ENCODE peak calls at places on chromosomes 5 and 9, in eight cellular contexts. U, L, A, P, S, X, J and H are unnamed samples.

GRCh38 chr5:79236970-79237734 is 1.2 kb downstream of the JMY start:
- DNase-seq in X (peak; percentile 45), L (peak; percentile 56), P (peak; percentile 61), S (peak; percentile 50), U (peak; percentile 56), J (peak; percentile 60), A (no peak), H (no peak)

GRCh38 chr5:38467353-38468040 is 88.9 kb downstream of the LIFR start:
- DNase-seq in J (no peak), L (no peak), S (peak; percentile 59), X (peak; percentile 56), P (no peak), U (no peak), A (no peak), H (peak; percentile 92)

GRCh38 chr5:42555797-42556196 is 132.6 kb downstream of the GHR start:
- DNase-seq in J (no peak), L (peak; percentile 41), X (no peak), S (peak; percentile 6), U (no peak), P (no peak), A (no peak), H (no peak)

GRCh38 chr9:104866186-104866585 is 61.8 kb downstream of the ABCA1 start:
- DNase-seq in X (peak; percentile 68), P (no peak), U (no peak), L (no peak), J (no peak), A (no peak), S (peak; percentile 86), H (no peak)

GRCh38 chr5:123719004-123719403 is 207.0 kb downstream of the CSNK1G3 start:
- DNase-seq in X (peak; percentile 65), S (peak; percentile 52), P (no peak), J (peak; percentile 11), A (no peak), U (no peak), L (no peak), H (no peak)

GRCh38 chr9:16028516-16028915 is 475.7 kb downstream of the CCDC171 start:
- DNase-seq in U (no peak), S (no peak), L (no peak), A (no peak), P (no peak), X (peak; percentile 44), J (no peak), H (no peak)

GRCh38 chr9:68920921-68921320 is 93.0 kb downstream of the PRKACG start:
- DNase-seq in S (no peak), J (no peak), P (no peak), U (no peak), A (no peak), X (no peak), L (no peak), H (no peak)

GRCh38 chr5:36720688-36721087 is 114.3 kb downstream of the SLC1A3 start:
- DNase-seq in X (no peak), U (no peak), J (no peak), L (no peak), A (no peak), S (no peak), P (no peak), H (no peak)

GRCh38 chr5:38670878-38671277 is 114.4 kb upstream of the LIFR start:
- DNase-seq in A (peak; percentile 27), U (no peak), X (no peak), J (no peak), S (peak; percentile 61), P (no peak), L (no peak), H (no peak)

GRCh38 chr9:5425006-5425628 is 12.6 kb downstream of the PLGRKT start:
- DNase-seq in U (no peak), S (peak; percentile 54), P (no peak), J (peak; percentile 75), X (no peak), L (no peak), A (no peak), H (no peak)

GRCh38 chr9:2859776-2860379 is 16.0 kb upstream of the PUM3 start:
- DNase-seq in P (peak; percentile 69), X (peak; percentile 57), S (peak; percentile 72), J (peak; percentile 89), U (peak; percentile 67), A (no peak), L (no peak), H (no peak)

GRCh38 chr9:11312976-11313375 is 700.2 kb upstream of the PTPRD start:
- DNase-seq in A (no peak), L (no peak), P (peak; percentile 24), U (no peak), J (no peak), S (no peak), X (no peak), H (no peak)

GRCh38 chr5:119356384-119357188 is 767 bp downstream of the TNFAIP8 start:
- DNase-seq in L (no peak), J (no peak), U (no peak), S (peak; percentile 18), A (no peak), X (no peak), P (no peak), H (no peak)

GRCh38 chr5:169280286-169280685 is 20.7 kb downstream of the SLIT3 start:
- DNase-seq in S (no peak), A (no peak), U (no peak), P (no peak), J (no peak), X (no peak), L (no peak), H (no peak)

GRCh38 chr5:130616161-130616560 is 548.9 kb downstream of the HINT1 start:
- DNase-seq in S (peak; percentile 9), X (no peak), U (no peak), J (no peak), L (no peak), P (no peak), A (no peak), H (no peak)

GRCh38 chr5:116084231-116084630 is 594 bp upstream of the COMMD10 start:
- DNase-seq in X (peak; percentile 29), P (peak; percentile 22), A (no peak), L (no peak), U (no peak), S (peak; percentile 39), J (peak; percentile 48), H (no peak)

GRCh38 chr5:153618857-153619256 is 128.4 kb downstream of the GRIA1 start:
- DNase-seq in L (no peak), A (no peak), S (peak; percentile 48), J (no peak), U (no peak), X (peak; percentile 62), P (no peak), H (no peak)

GRCh38 chr5:149372041-149372805 is 6.9 kb downstream of the IL17B start:
- DNase-seq in A (no peak), X (no peak), S (no peak), J (no peak), U (no peak), P (no peak), L (no peak), H (peak; percentile 68)

GRCh38 chr5:172546196-172546595 is 91.9 kb upstream of the SH3PXD2B start:
- DNase-seq in L (no peak), A (no peak), P (no peak), U (no peak), J (no peak), S (no peak), X (no peak), H (no peak)

DNA sequence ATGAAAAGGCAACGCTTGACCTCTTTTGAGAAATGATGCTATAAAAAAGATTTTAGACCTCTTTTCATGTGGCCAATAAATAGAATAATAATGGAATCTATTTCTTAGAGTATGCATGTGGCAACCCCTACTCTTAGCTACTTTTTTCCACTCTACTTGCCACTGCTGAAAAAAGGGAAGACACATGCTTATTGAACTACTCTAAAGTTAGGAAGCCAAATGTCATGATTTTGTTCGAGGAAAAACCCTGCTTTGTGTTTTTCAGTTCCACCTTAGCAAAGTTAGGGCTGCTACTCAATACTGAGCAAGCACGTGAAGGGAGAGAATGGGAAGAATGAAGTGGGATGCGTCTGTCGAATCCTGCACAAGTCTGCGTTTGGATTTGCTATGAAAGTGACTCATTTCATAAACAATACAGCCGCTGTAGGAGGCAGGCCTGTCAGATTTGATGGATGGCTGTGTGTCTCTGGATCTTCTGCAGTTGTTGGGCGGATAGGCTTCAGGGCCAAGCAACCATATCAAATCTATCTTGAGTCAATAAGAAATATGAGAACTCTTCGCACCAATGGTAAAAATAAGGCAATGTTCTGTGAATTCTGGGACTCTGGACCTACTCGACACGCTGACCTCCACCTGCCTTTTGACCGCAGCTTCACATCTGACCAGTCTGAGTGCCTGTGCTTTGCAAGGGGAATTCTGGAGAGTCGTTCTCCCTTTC is 333.6 kb downstream of the PIK3R1 start:
- DNase-seq in U (no peak), P (no peak), A (no peak), S (peak; percentile 49), J (no peak), X (peak; percentile 92), L (peak; percentile 95), H (no peak)
- H3K4me3 ChIP-seq in U (no peak overlapping the region), P (no peak overlapping the region), A (no peak overlapping the region), S (no peak overlapping the region), J (no peak overlapping the region), X (no peak overlapping the region), L (no peak overlapping the region), H (no peak overlapping the region)

GRCh38 chr9:95084254-95084934 is 233.1 kb downstream of the FANCC start:
- DNase-seq in L (no peak), X (no peak), U (no peak), J (no peak), A (no peak), S (no peak), P (no peak), H (no peak)
- H3K4me3 ChIP-seq in L (no peak overlapping the region), X (no peak overlapping the region), U (no peak overlapping the region), J (no peak overlapping the region), A (no peak overlapping the region), S (no peak overlapping the region), P (no peak overlapping the region), H (peak overlapping the region; percentile 20)

GRCh38 chr5:136132087-136132486 is 558 bp upstream of the SMAD5 start:
- DNase-seq in L (no peak), S (no peak), X (no peak), U (no peak), A (no peak), J (no peak), P (no peak), H (no peak)

GRCh38 chr5:136135536-136135935 is 2.9 kb downstream of the SMAD5 start:
- DNase-seq in X (peak; percentile 39), A (no peak), U (no peak), J (no peak), S (no peak), L (no peak), P (no peak), H (no peak)

GRCh38 chr5:136133416-136134383 is 1.1 kb downstream of the SMAD5 start:
- DNase-seq in J (peak; percentile 62), L (peak; percentile 60), P (peak; percentile 56), A (peak; percentile 10), S (peak; percentile 67), X (peak; percentile 59), U (peak; percentile 54), H (no peak)

GRCh38 chr5:136132557-136133415 is at the start of gene SMAD5:
- DNase-seq in U (peak; percentile 96), S (peak; percentile 96), X (peak; percentile 95), L (peak; percentile 77), A (peak; percentile 82), P (peak; percentile 96), J (peak; percentile 95), H (peak; percentile 97)

GRCh38 chr5:136134653-136135052 is 2.0 kb downstream of the SMAD5 start:
- DNase-seq in X (no peak), A (no peak), P (no peak), J (no peak), L (no peak), S (no peak), U (no peak), H (no peak)
- H3K4me3 ChIP-seq in X (no peak overlapping the region), A (no peak overlapping the region), P (no peak overlapping the region), J (peak overlapping the region; percentile 96), L (peak overlapping the region; percentile 78), S (no peak overlapping the region), U (peak overlapping the region; percentile 96), H (peak overlapping the region; percentile 90)

GRCh38 chr5:163497315-163497714 is 8.1 kb upstream of the MAT2B start:
- DNase-seq in S (no peak), L (no peak), J (no peak), A (no peak), X (no peak), U (no peak), P (no peak), H (no peak)
- H3K4me3 ChIP-seq in S (no peak overlapping the region), L (no peak overlapping the region), J (no peak overlapping the region), A (no peak overlapping the region), X (no peak overlapping the region), U (no peak overlapping the region), P (no peak overlapping the region), H (no peak overlapping the region)